ENCODE peak calls at places on chromosomes 4 and X, in seven cellular contexts. One of them, this sample, is unnamed.

GRCh38 chr4:145956288-145956890 is 17.8 kb upstream of the ZNF827 start:
- DNase-seq in SK-MEL-5: peak
- DNase-seq in WTC11: peak
- DNase-seq in T-helper 9 cell: peak
- DNase-seq in non-pigmented ciliary epithelial cell: no peak
- DNase-seq in neural crest cell: peak
- DNase-seq in spleen: no peak
- DNase-seq in this sample: peak

GRCh38 chr4:116585240-116585639 is 500.1 kb downstream of the TRAM1L1 start:
- DNase-seq in non-pigmented ciliary epithelial cell: no peak
- DNase-seq in neural crest cell: no peak
- DNase-seq in T-helper 9 cell: no peak
- DNase-seq in WTC11: no peak
- DNase-seq in SK-MEL-5: no peak
- DNase-seq in spleen: no peak
- DNase-seq in this sample: no peak

GRCh38 chr4:73919691-73920090 is 50.5 kb downstream of the CXCL1 start:
- DNase-seq in WTC11: no peak
- DNase-seq in T-helper 9 cell: no peak
- DNase-seq in non-pigmented ciliary epithelial cell: no peak
- DNase-seq in spleen: no peak
- DNase-seq in neural crest cell: no peak
- DNase-seq in SK-MEL-5: no peak
- DNase-seq in this sample: no peak

GRCh38 chr4:69025191-69025998 is 70.9 kb upstream of the UGT2B7 start:
- DNase-seq in WTC11: peak
- DNase-seq in non-pigmented ciliary epithelial cell: no peak
- DNase-seq in SK-MEL-5: peak
- DNase-seq in neural crest cell: peak
- DNase-seq in spleen: peak
- DNase-seq in T-helper 9 cell: no peak
- DNase-seq in this sample: peak

GRCh38 chrX:111168314-111168713 is 72.3 kb downstream of the PAK3 start:
- DNase-seq in spleen: no peak
- DNase-seq in T-helper 9 cell: no peak
- DNase-seq in SK-MEL-5: peak
- DNase-seq in non-pigmented ciliary epithelial cell: no peak
- DNase-seq in neural crest cell: peak
- DNase-seq in WTC11: peak
- DNase-seq in this sample: peak

GRCh38 chr4:40672528-40673522 is 43.2 kb upstream of the RBM47 start:
- DNase-seq in WTC11: peak
- DNase-seq in T-helper 9 cell: no peak
- DNase-seq in spleen: no peak
- DNase-seq in SK-MEL-5: peak
- DNase-seq in neural crest cell: no peak
- DNase-seq in non-pigmented ciliary epithelial cell: peak
- DNase-seq in this sample: no peak

GRCh38 chr4:18318682-18319410 is 297.3 kb upstream of the LCORL start:
- DNase-seq in WTC11: no peak
- DNase-seq in neural crest cell: no peak
- DNase-seq in non-pigmented ciliary epithelial cell: no peak
- DNase-seq in spleen: no peak
- DNase-seq in T-helper 9 cell: no peak
- DNase-seq in SK-MEL-5: no peak
- DNase-seq in this sample: peak

GRCh38 chrX:132900631-132901030 is 57.8 kb downstream of the HS6ST2 start:
- DNase-seq in WTC11: no peak
- DNase-seq in neural crest cell: no peak
- DNase-seq in non-pigmented ciliary epithelial cell: no peak
- DNase-seq in T-helper 9 cell: no peak
- DNase-seq in spleen: no peak
- DNase-seq in SK-MEL-5: no peak
- DNase-seq in this sample: no peak

GRCh38 chr4:4637710-4638109 is 95.9 kb upstream of the STX18 start:
- DNase-seq in non-pigmented ciliary epithelial cell: no peak
- DNase-seq in WTC11: no peak
- DNase-seq in T-helper 9 cell: no peak
- DNase-seq in spleen: no peak
- DNase-seq in neural crest cell: no peak
- DNase-seq in SK-MEL-5: no peak
- DNase-seq in this sample: no peak

GRCh38 chr4:14583331-14583730 is 418.9 kb upstream of the CPEB2 start:
- DNase-seq in T-helper 9 cell: no peak
- DNase-seq in neural crest cell: no peak
- DNase-seq in SK-MEL-5: no peak
- DNase-seq in WTC11: no peak
- DNase-seq in non-pigmented ciliary epithelial cell: no peak
- DNase-seq in spleen: no peak
- DNase-seq in this sample: no peak

GRCh38 chr4:87493147-87493546 is 36.0 kb downstream of the SPARCL1 start:
- DNase-seq in WTC11: no peak
- DNase-seq in SK-MEL-5: no peak
- DNase-seq in T-helper 9 cell: no peak
- DNase-seq in spleen: no peak
- DNase-seq in non-pigmented ciliary epithelial cell: no peak
- DNase-seq in neural crest cell: no peak
- DNase-seq in this sample: no peak

GRCh38 chr4:155735506-155735905 is 23.3 kb upstream of the GUCY1B1 start:
- DNase-seq in non-pigmented ciliary epithelial cell: no peak
- DNase-seq in WTC11: no peak
- DNase-seq in SK-MEL-5: no peak
- DNase-seq in T-helper 9 cell: no peak
- DNase-seq in neural crest cell: no peak
- DNase-seq in spleen: no peak
- DNase-seq in this sample: no peak

GRCh38 chr4:185341841-185342240 is 53.9 kb downstream of the LRP2BP start:
- DNase-seq in spleen: no peak
- DNase-seq in SK-MEL-5: no peak
- DNase-seq in WTC11: no peak
- DNase-seq in non-pigmented ciliary epithelial cell: no peak
- DNase-seq in T-helper 9 cell: no peak
- DNase-seq in neural crest cell: no peak
- DNase-seq in this sample: no peak

GRCh38 chr4:181418491-181418890 is 824.7 kb upstream of the TENM3 start:
- DNase-seq in neural crest cell: no peak
- DNase-seq in non-pigmented ciliary epithelial cell: no peak
- DNase-seq in spleen: no peak
- DNase-seq in T-helper 9 cell: no peak
- DNase-seq in SK-MEL-5: no peak
- DNase-seq in WTC11: no peak
- DNase-seq in this sample: peak

GRCh38 chr4:141702472-141703182 is 66.2 kb downstream of the IL15 start:
- DNase-seq in WTC11: peak
- DNase-seq in SK-MEL-5: peak
- DNase-seq in non-pigmented ciliary epithelial cell: no peak
- DNase-seq in spleen: no peak
- DNase-seq in T-helper 9 cell: no peak
- DNase-seq in neural crest cell: no peak
- DNase-seq in this sample: peak

GRCh38 chr4:167964766-167965373 is 127.5 kb upstream of the ANXA10 start:
- DNase-seq in neural crest cell: no peak
- DNase-seq in SK-MEL-5: no peak
- DNase-seq in spleen: no peak
- DNase-seq in WTC11: no peak
- DNase-seq in non-pigmented ciliary epithelial cell: no peak
- DNase-seq in T-helper 9 cell: no peak
- DNase-seq in this sample: no peak